ENCODE peak calls at places on chromosomes 16 and 17, in four cellular contexts. N, U, V and P are unnamed samples.

GRCh38 chr16:27383511-27384243 is 18.3 kb upstream of the IL21R start:
- DNase-seq in N (peak), U (no peak), V (no peak), P (no peak)

GRCh38 chr17:19271751-19272357 is 34.7 kb downstream of the EPN2 start:
- DNase-seq in U (peak), V (no peak), N (no peak), P (no peak)

GRCh38 chr16:89264800-89265550 is 47.5 kb downstream of the ZNF778 start:
- DNase-seq in N (no peak), U (no peak), V (no peak), P (no peak)

GRCh38 chr16:65202461-65202860 is 80.6 kb upstream of the CDH11 start:
- DNase-seq in V (no peak), U (peak), N (no peak), P (no peak)

GRCh38 chr17:63132509-63132911 is 166.5 kb downstream of the TANC2 start:
- DNase-seq in U (no peak), V (no peak), N (no peak), P (no peak)

GRCh38 chr17:62307196-62307595 is 73.2 kb upstream of the EFCAB3 start:
- DNase-seq in U (no peak), V (no peak), N (no peak), P (no peak)

GRCh38 chr16:50309527-50310307 is 43.4 kb downstream of the ADCY7 start:
- DNase-seq in U (no peak), V (no peak), N (peak), P (no peak)

GRCh38 chr17:52120465-52120864 is 38.0 kb downstream of the CA10 start:
- DNase-seq in V (no peak), N (no peak), U (no peak), P (no peak)

GRCh38 chr17:27633312-27634025 is 2.5 kb downstream of the LGALS9 start:
- DNase-seq in V (no peak), U (peak), N (no peak), P (no peak)

GRCh38 chr17:11795906-11796305 is 197.6 kb downstream of the DNAH9 start:
- DNase-seq in U (no peak), V (no peak), N (no peak), P (no peak)

DNA sequence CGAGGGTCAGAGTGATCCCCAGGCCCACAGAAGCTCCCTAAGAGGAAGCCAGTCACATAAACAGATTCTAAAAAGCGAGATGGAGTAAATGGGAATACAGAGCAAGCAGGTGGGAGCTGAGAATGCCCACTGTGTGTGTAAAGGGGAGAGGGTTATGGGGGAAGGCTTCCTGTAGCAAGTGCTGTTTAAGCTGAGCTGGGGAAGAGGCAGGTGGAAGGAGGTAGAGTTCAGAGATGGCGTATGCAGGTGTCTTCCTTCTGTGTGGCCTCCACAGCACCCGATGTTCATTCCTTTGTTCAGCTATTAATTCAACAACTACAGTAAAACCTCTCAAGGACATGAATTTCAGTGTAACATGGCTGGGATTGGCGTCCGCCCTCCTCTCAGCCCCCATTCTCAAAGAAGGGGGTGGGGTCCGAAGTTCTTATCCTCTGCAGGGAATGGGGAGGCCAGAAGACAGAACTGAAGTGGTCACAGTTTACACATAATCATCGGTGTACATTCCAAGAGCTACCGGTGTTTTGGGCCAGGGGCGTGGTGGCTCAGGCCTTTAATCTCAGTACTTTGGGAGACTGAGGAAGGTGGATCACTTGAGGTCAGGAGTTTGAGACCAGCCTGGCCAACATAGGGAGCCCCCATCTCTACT is 1.8 kb downstream of the EEF2K start:
- DNase-seq in U (no peak), N (no peak), V (no peak), P (no peak)
- TF ChIP-seq CTCF in U (no peak), N (no peak), V (no peak), P (no peak)

GRCh38 chr16:67326472-67327309 is at the start of the genes KCTD19 and LRRC36:
- DNase-seq in U (peak), N (no peak), V (peak), P (peak)
- TF ChIP-seq CTCF in U (peak), N (peak), V (peak), P (no peak)

DNA sequence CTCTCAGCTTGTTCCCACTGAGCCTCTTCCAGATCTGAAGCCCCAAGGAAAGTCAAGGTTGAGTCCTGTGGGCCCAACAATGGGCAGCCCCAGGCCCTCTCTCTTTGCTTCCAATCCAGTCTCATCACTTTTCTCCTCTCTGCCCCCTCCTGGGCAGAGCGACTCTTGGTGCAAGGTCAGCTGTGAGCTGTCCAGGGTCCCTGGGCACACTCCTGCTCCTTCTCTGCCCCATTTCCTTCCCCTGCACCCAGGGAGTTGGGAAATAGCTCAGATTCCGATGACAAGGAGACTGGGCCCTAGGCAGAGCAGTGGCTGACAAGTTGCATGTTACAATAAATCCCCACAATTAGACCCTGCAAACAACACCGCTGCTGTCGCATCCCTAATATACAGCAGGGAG is 16.1 kb upstream of the CRHR1 start:
- DNase-seq in U (no peak), N (no peak), V (no peak), P (no peak)
- TF ChIP-seq CTCF in U (no peak), N (no peak), V (no peak), P (no peak)

DNA sequence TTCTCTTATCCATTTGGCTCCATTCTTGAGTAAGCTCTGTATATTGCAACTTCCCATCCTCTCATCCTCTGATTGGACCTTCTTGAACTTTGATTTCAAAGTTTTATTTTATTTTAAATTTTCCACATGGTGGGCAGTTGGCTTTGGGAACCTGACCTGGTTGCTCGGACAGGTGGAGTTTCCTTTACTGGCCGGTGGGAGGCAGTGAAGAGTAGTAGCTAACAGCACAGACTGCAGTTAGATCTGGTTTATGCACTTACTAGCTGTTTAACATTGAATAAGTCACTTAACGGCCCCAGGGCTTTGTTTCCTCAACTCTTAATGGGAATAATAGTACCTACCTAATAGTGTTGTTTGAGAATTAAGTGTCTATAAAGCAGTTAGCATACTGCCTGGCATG is 92.8 kb downstream of the GPR139 start:
- DNase-seq in U (no peak), N (no peak), V (no peak), P (no peak)
- TF ChIP-seq CTCF in U (no peak), N (no peak), V (no peak), P (no peak)

GRCh38 chr17:48228720-48229119 is 121.2 kb downstream of the SNX11 start:
- DNase-seq in N (no peak), U (no peak), V (no peak), P (no peak)
- TF ChIP-seq CTCF in N (no peak), U (no peak), V (no peak), P (no peak)

GRCh38 chr17:72970794-72971512 is 121.5 kb downstream of the SLC39A11 start:
- DNase-seq in V (no peak), N (no peak), U (no peak), P (no peak)
- TF ChIP-seq CTCF in V (no peak), N (no peak), U (no peak), P (no peak)

GRCh38 chr17:80927791-80928216 is 63.8 kb upstream of the CHMP6 start:
- DNase-seq in U (no peak), V (no peak), N (no peak), P (no peak)
- TF ChIP-seq CTCF in U (no peak), V (no peak), N (no peak), P (no peak)

DNA sequence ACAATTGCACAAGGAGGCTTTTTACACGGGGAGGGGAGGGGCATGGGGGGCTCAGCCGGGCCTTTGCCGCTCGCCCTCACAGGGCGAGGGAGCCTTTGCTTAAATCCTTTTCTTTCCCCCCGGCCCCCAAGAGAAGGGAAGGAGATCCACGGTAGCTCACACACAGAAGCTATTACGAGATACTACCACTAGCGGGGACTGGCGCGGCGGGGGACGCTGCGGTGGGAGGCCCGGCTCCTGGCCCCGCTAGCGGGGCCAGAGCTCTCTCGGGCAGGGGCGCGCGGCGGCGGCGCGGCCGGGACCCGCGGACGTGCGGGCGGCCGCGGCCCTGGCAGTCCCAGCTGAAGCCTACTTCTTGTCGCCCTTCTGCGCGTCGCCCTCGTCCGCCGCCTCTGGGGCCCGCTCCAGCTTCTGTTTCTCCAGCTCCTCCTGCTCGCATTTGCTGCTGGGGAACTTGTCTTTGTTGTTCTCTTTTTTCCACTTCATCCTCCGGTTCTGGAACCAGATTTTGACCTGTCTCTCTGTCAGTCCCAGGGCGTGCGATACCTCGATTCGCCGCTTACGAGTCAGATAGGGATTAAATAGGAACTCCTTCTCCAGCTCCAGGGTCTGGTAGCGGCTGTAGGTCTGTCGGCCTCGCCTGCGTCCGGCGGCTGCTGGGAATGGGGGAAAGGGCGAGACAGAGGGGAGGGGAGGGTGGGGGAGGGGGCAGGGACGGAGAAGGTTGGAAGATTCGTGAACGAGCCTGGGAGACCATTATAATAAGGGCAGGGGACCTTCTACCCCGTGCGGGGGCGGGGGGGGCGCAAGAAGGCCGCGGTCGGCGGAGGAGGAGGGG is 2.0 kb downstream of the HOXB8 start:
- DNase-seq in U (peak), V (no peak), N (no peak), P (no peak)
- TF ChIP-seq CTCF in U (peak), V (no peak), N (no peak), P (no peak)

DNA sequence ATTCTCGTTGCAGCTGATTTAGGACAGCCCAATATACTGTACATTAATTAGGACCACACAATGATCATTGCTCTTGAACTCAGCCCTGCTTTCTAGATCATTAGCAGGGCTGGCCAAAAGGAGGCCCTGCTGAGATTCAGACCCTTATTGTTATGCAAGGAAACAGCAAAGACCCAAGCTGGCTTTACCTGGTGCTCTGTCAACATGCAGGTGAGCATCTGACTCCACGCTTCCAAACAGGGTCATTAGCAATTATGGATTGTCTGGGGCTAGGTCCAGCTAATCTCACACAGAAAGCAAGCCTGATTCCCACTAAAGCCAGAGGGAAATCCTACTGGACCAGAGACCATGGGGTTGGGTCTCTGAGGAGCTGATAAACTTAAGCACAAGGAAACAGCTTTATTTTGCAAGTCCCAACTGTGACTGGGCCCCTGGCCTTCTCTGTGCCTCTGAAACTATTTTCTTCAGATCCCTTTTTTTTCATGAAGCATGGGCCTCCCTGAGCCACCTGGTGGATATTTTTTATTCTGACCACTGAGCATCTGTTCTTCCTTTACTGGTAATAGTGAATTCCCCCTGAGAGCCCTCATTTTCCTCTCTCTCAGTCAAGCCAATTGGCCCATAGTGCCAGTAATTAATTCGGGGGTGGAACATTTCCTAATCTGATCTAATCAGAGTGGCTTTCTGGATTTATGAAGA is 236.1 kb downstream of the GRIN2A start:
- DNase-seq in V (no peak), N (no peak), U (no peak), P (no peak)
- TF ChIP-seq CTCF in V (no peak), N (no peak), U (no peak), P (no peak)

GRCh38 chr16:85027349-85027967 is at the start of gene KIAA0513:
- DNase-seq in N (peak), U (peak), V (peak), P (peak)
- TF ChIP-seq CTCF in N (no peak), U (peak), V (no peak), P (no peak)